ENCODE peak calls at places on chromosomes 4 and X, in nine cellular contexts. One of them, this sample, is unnamed.

GRCh38 chrX:17788439-17788838 is 51.1 kb downstream of the SCML1 start:
- DNase-seq in HL-60: peak; percentile 16
- DNase-seq in A549: peak; percentile 33
- DNase-seq in K562: peak; percentile 52
- DNase-seq in GM23338: peak; percentile 60
- DNase-seq in HCT116: peak; percentile 10
- DNase-seq in Panc1: peak; percentile 15
- DNase-seq in HepG2: peak; percentile 5
- DNase-seq in GM12878: no peak
- DNase-seq in this sample: peak; percentile 80

GRCh38 chr4:169861592-169861991 is 103.8 kb upstream of the HPF1 start:
- DNase-seq in HCT116: no peak
- DNase-seq in GM12878: no peak
- DNase-seq in HL-60: no peak
- DNase-seq in Panc1: no peak
- DNase-seq in K562: no peak
- DNase-seq in A549: no peak
- DNase-seq in HepG2: no peak
- DNase-seq in GM23338: no peak
- DNase-seq in this sample: no peak

GRCh38 chr4:173511787-173512361 is 18.2 kb downstream of the HAND2 start:
- DNase-seq in GM23338: no peak
- DNase-seq in A549: no peak
- DNase-seq in HCT116: no peak
- DNase-seq in Panc1: no peak
- DNase-seq in HepG2: no peak
- DNase-seq in GM12878: no peak
- DNase-seq in K562: no peak
- DNase-seq in HL-60: no peak
- DNase-seq in this sample: no peak

GRCh38 chrX:45850197-45850774 is 649.6 kb upstream of the DIPK2B start:
- DNase-seq in GM12878: no peak
- DNase-seq in GM23338: peak; percentile 21
- DNase-seq in HCT116: no peak
- DNase-seq in Panc1: no peak
- DNase-seq in HL-60: peak; percentile 10
- DNase-seq in A549: peak; percentile 48
- DNase-seq in HepG2: no peak
- DNase-seq in K562: no peak
- DNase-seq in this sample: no peak

GRCh38 chr4:185936650-185937376 is 124.8 kb upstream of the SORBS2 start:
- DNase-seq in GM23338: no peak
- DNase-seq in HL-60: no peak
- DNase-seq in GM12878: no peak
- DNase-seq in HepG2: no peak
- DNase-seq in Panc1: no peak
- DNase-seq in A549: no peak
- DNase-seq in HCT116: no peak
- DNase-seq in K562: no peak
- DNase-seq in this sample: no peak

GRCh38 chrX:71492086-71493065 is 40.5 kb upstream of the OGT start:
- DNase-seq in Panc1: no peak
- DNase-seq in HCT116: no peak
- DNase-seq in K562: no peak
- DNase-seq in GM23338: peak; percentile 39
- DNase-seq in GM12878: no peak
- DNase-seq in HL-60: peak; percentile 37
- DNase-seq in A549: peak; percentile 50
- DNase-seq in HepG2: no peak
- DNase-seq in this sample: peak; percentile 15

GRCh38 chr4:183362916-183363542 is 40.8 kb upstream of the CLDN24 start:
- DNase-seq in GM12878: no peak
- DNase-seq in K562: peak; percentile 31
- DNase-seq in HL-60: no peak
- DNase-seq in A549: no peak
- DNase-seq in GM23338: peak; percentile 45
- DNase-seq in HCT116: peak; percentile 24
- DNase-seq in HepG2: peak; percentile 14
- DNase-seq in Panc1: no peak
- DNase-seq in this sample: no peak

GRCh38 chr4:2243682-2244380 is 1.9 kb upstream of the HAUS3 start:
- DNase-seq in A549: peak; percentile 40
- DNase-seq in HL-60: peak; percentile 76
- DNase-seq in HCT116: no peak
- DNase-seq in Panc1: no peak
- DNase-seq in HepG2: peak; percentile 18
- DNase-seq in GM23338: no peak
- DNase-seq in GM12878: no peak
- DNase-seq in K562: peak; percentile 71
- DNase-seq in this sample: peak; percentile 72

GRCh38 chr4:31755751-31756150 is 1035.6 kb downstream of the PCDH7 start:
- DNase-seq in A549: no peak
- DNase-seq in HCT116: no peak
- DNase-seq in Panc1: no peak
- DNase-seq in HL-60: no peak
- DNase-seq in HepG2: no peak
- DNase-seq in GM12878: no peak
- DNase-seq in GM23338: no peak
- DNase-seq in K562: no peak
- DNase-seq in this sample: no peak

DNA sequence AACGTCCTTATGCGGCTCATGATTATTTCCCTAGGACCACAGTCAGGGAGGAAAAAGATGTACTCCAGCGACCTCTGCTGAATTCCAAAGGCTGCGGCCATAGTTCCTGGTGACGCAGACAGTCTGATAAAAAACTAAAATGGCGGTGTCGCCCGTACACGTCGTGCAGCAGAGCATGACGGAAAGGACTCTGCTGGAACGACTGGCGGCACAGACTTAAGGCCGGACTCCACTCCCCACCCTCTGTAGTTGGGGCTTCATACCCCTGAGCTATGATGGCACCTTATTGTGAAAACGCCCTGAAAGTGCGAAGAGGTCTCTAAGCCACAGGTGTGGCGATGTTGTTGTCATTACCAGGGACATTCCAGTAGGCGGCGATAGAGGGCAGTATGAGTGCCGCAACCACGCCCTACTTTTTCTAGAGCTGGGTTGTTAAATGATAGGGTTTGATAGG is 90.0 kb upstream of the EDA2R start:
- DNase-seq in A549: peak; percentile 74
- DNase-seq in HL-60: peak; percentile 60
- DNase-seq in HCT116: no peak
- DNase-seq in GM12878: no peak
- DNase-seq in K562: peak; percentile 72
- DNase-seq in Panc1: no peak
- DNase-seq in GM23338: peak; percentile 68
- DNase-seq in HepG2: peak; percentile 6
- DNase-seq in this sample: peak; percentile 35
- TF ChIP-seq REST in A549: no peak
- TF ChIP-seq REST in HL-60: no peak
- TF ChIP-seq REST in HCT116: no peak
- TF ChIP-seq REST in GM12878: no peak
- TF ChIP-seq REST in K562: no peak
- TF ChIP-seq REST in Panc1: no peak
- TF ChIP-seq REST in GM23338: no peak
- TF ChIP-seq REST in HepG2: no peak
- TF ChIP-seq REST in this sample: no peak

GRCh38 chr4:122577808-122578781 is 42.8 kb downstream of the IL21 start:
- DNase-seq in GM23338: peak; percentile 76
- DNase-seq in HCT116: peak; percentile 48
- DNase-seq in GM12878: no peak
- DNase-seq in A549: peak; percentile 44
- DNase-seq in HL-60: peak; percentile 79
- DNase-seq in Panc1: no peak
- DNase-seq in HepG2: peak; percentile 41
- DNase-seq in K562: peak; percentile 70
- DNase-seq in this sample: peak; percentile 50
- TF ChIP-seq REST in GM23338: no peak
- TF ChIP-seq REST in HCT116: no peak
- TF ChIP-seq REST in GM12878: no peak
- TF ChIP-seq REST in A549: no peak
- TF ChIP-seq REST in HL-60: no peak
- TF ChIP-seq REST in Panc1: no peak
- TF ChIP-seq REST in HepG2: no peak
- TF ChIP-seq REST in K562: no peak
- TF ChIP-seq REST in this sample: no peak

GRCh38 chrX:140034916-140035315 is 69.6 kb upstream of the CXorf66 start:
- DNase-seq in GM23338: peak; percentile 42
- DNase-seq in Panc1: no peak
- DNase-seq in A549: peak; percentile 6
- DNase-seq in HL-60: no peak
- DNase-seq in K562: peak; percentile 16
- DNase-seq in GM12878: no peak
- DNase-seq in HCT116: no peak
- DNase-seq in HepG2: no peak
- DNase-seq in this sample: peak; percentile 2
- TF ChIP-seq REST in GM23338: no peak
- TF ChIP-seq REST in Panc1: no peak
- TF ChIP-seq REST in A549: no peak
- TF ChIP-seq REST in HL-60: no peak
- TF ChIP-seq REST in K562: no peak
- TF ChIP-seq REST in GM12878: no peak
- TF ChIP-seq REST in HCT116: no peak
- TF ChIP-seq REST in HepG2: no peak
- TF ChIP-seq REST in this sample: no peak

DNA sequence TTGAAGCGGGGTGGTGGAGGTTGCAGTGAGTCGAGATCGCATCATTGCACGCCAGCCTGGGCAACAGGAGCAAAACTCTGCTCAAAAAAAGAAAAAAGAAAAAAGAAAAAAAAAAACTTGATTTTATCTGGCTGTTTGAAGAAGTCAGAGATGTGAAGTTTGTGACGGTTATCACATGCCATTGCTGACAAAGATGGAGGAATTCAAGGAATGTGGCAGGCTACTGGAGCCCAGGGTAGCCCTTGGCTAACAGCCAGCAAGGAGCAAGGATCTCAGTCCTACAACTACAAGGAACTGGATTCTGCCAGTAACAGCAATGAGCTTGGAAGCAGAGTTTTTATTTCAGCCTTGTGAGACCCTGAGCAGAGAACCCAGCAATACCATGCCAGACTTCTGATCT is 24.3 kb upstream of the TET2 start:
- DNase-seq in K562: peak; percentile 14
- DNase-seq in A549: peak; percentile 20
- DNase-seq in HepG2: no peak
- DNase-seq in HL-60: no peak
- DNase-seq in HCT116: no peak
- DNase-seq in Panc1: no peak
- DNase-seq in GM23338: peak; percentile 91
- DNase-seq in GM12878: no peak
- DNase-seq in this sample: no peak
- TF ChIP-seq REST in K562: no peak
- TF ChIP-seq REST in A549: no peak
- TF ChIP-seq REST in HepG2: no peak
- TF ChIP-seq REST in HL-60: no peak
- TF ChIP-seq REST in HCT116: no peak
- TF ChIP-seq REST in Panc1: no peak
- TF ChIP-seq REST in GM23338: no peak
- TF ChIP-seq REST in GM12878: no peak
- TF ChIP-seq REST in this sample: no peak

GRCh38 chr4:102553982-102554381 is 52.8 kb downstream of the NFKB1 start:
- DNase-seq in HCT116: no peak
- DNase-seq in GM12878: no peak
- DNase-seq in Panc1: no peak
- DNase-seq in A549: no peak
- DNase-seq in HL-60: no peak
- DNase-seq in GM23338: no peak
- DNase-seq in HepG2: no peak
- DNase-seq in K562: no peak
- DNase-seq in this sample: no peak

GRCh38 chr4:102554482-102554881 is 53.3 kb downstream of the NFKB1 start:
- DNase-seq in Panc1: no peak
- DNase-seq in HL-60: no peak
- DNase-seq in HCT116: no peak
- DNase-seq in GM23338: no peak
- DNase-seq in A549: no peak
- DNase-seq in GM12878: no peak
- DNase-seq in HepG2: no peak
- DNase-seq in K562: no peak
- DNase-seq in this sample: no peak

GRCh38 chr4:102551946-102552575 is 50.9 kb downstream of the NFKB1 start:
- DNase-seq in HCT116: no peak
- DNase-seq in HL-60: no peak
- DNase-seq in GM23338: no peak
- DNase-seq in A549: no peak
- DNase-seq in K562: no peak
- DNase-seq in HepG2: no peak
- DNase-seq in GM12878: no peak
- DNase-seq in Panc1: no peak
- DNase-seq in this sample: no peak

GRCh38 chr4:102554988-102555387 is 53.8 kb downstream of the NFKB1 start:
- DNase-seq in GM12878: no peak
- DNase-seq in K562: no peak
- DNase-seq in HL-60: no peak
- DNase-seq in HepG2: no peak
- DNase-seq in Panc1: no peak
- DNase-seq in A549: no peak
- DNase-seq in GM23338: no peak
- DNase-seq in HCT116: no peak
- DNase-seq in this sample: no peak

DNA sequence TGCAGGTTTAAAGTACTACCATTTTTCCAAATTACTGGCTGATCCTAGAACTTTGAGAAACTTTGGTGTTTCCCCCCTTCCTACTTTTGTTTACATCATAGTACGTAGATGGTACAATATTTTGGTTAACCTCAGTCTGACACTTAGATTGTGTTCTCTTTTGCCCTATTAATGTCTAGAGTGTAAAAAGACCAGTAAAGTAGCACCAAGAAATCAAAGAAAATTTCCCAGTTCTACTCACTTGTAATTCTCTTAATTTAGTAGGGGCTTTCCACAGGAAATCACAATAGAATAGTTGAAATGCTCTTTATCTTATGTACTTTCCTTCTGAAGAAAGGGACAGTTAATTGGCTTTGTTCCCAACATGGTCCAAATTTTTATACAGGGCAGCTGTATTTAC is 51.6 kb downstream of the NFKB1 start:
- DNase-seq in GM12878: no peak
- DNase-seq in HepG2: no peak
- DNase-seq in Panc1: no peak
- DNase-seq in HCT116: no peak
- DNase-seq in GM23338: no peak
- DNase-seq in A549: no peak
- DNase-seq in K562: no peak
- DNase-seq in HL-60: no peak
- DNase-seq in this sample: no peak
- TF ChIP-seq REST in GM12878: no peak
- TF ChIP-seq REST in HepG2: no peak
- TF ChIP-seq REST in Panc1: no peak
- TF ChIP-seq REST in HCT116: no peak
- TF ChIP-seq REST in GM23338: no peak
- TF ChIP-seq REST in A549: no peak
- TF ChIP-seq REST in K562: no peak
- TF ChIP-seq REST in HL-60: no peak
- TF ChIP-seq REST in this sample: no peak